ENCODE peak calls at places on chromosomes 16 and 17, in six cellular contexts. C is A549, A is breast epithelium, I is prostate gland, M is suprapubic skin, T is esophagus squamous epithelium. L is an unnamed sample.

GRCh38 chr17:82434216-82434565 is 15.8 kb upstream of the OGFOD3 start:
- DNase-seq in A (no peak), M (peak), I (no peak), T (no peak), C (no peak), L (no peak)

GRCh38 chr17:50272246-50272645 is 2.0 kb upstream of the TMEM92 start:
- DNase-seq in M (peak), A (no peak), I (no peak), T (no peak), C (no peak), L (peak)

GRCh38 chr16:2371421-2371820 is 30.9 kb upstream of the ABCA3 start:
- DNase-seq in I (no peak), T (no peak), A (no peak), M (no peak), C (no peak), L (no peak)

GRCh38 chr17:71869293-71869692 is 251.5 kb upstream of the SOX9 start:
- DNase-seq in M (no peak), C (no peak), T (no peak), I (no peak), A (no peak), L (no peak)

GRCh38 chr16:27245276-27246231 is 23.0 kb downstream of the NSMCE1 start:
- DNase-seq in A (peak), C (peak), M (no peak), I (no peak), T (no peak), L (no peak)

GRCh38 chr17:41676058-41676419 is 12.6 kb upstream of the EIF1 start:
- DNase-seq in C (no peak), M (no peak), T (no peak), I (no peak), A (no peak), L (no peak)

GRCh38 chr16:57304169-57305061 is 19.9 kb upstream of the PLLP start:
- DNase-seq in C (peak), T (no peak), I (no peak), M (peak), A (peak), L (no peak)

GRCh38 chr16:78292726-78293380 is 193.4 kb downstream of the WWOX start:
- DNase-seq in T (no peak), A (peak), C (no peak), M (no peak), I (no peak), L (no peak)

GRCh38 chr17:2090804-2091534 is 36.1 kb downstream of the HIC1 start:
- DNase-seq in I (no peak), M (peak), C (peak), A (no peak), T (no peak), L (no peak)

GRCh38 chr17:21129023-21129681 is 2.4 kb downstream of the DHRS7B start:
- DNase-seq in C (peak), I (peak), A (no peak), T (no peak), M (no peak), L (no peak)

GRCh38 chr16:17591655-17592405 is 121.1 kb upstream of the XYLT1 start:
- DNase-seq in A (no peak), M (no peak), T (no peak), I (no peak), C (no peak), L (no peak)
- TF ChIP-seq CTCF in A (no peak), M (no peak), T (no peak), I (no peak), C (no peak), L (no peak)

GRCh38 chr17:62705116-62705515 is 77.6 kb downstream of the MRC2 start:
- DNase-seq in I (no peak), A (no peak), M (no peak), T (no peak), C (no peak), L (peak)
- H3K27ac ChIP-seq in I (no peak), A (peak), M (peak), T (peak), C (peak), L (peak)

DNA sequence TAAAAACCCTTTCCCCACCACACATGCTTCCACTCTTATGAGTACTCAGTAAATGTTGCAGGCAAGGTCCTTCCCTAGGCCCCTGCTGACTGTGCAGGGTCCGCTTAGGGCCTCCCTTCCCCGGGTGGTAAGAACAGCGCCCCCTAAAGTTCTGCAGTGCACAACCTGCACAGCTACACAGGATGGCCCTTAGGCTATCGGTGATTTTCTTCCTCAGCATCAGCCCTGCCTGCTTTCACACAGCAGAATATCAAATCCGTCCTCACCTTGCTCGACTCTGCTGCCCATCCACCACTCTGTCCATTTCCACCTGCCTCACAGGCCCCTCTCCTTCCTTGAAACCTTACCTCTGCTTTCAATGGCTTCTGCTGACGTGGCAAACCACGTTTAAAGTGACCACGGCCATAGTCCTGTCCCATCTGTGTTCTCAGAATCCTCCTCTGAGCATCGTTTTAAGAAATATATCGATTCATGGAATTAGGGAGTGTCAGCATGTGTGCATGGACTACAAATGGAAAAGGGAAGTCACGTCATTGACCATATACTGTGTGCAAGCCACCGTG is 51.4 kb upstream of the TMEM132E start:
- DNase-seq in A (no peak), I (no peak), C (no peak), M (no peak), T (no peak), L (no peak)
- TF ChIP-seq CTCF in A (no peak), I (no peak), C (no peak), M (no peak), T (no peak), L (no peak)

GRCh38 chr17:76451480-76451879 is 1.5 kb downstream of the UBE2O start:
- DNase-seq in C (no peak), M (no peak), I (no peak), A (no peak), T (no peak), L (no peak)
- H3K27ac ChIP-seq in C (peak), M (no peak), I (no peak), A (no peak), T (no peak), L (no peak)